ENCODE peak calls at places on chromosomes 2 and 18, in eight cellular contexts. B is heart right ventricle, W is SJSA1, G is GM23248, J is IMR-90, I is PC-9, C is suprapubic skin, O is thyroid gland. U is an unnamed sample.

GRCh38 chr2:14016289-14016955 is 616.1 kb upstream of the LRATD1 start:
- DNase-seq in B (no peak), W (no peak), G (no peak), J (no peak), I (no peak), C (no peak), O (no peak), U (no peak)

GRCh38 chr2:52145005-52145404 is 1113.1 kb upstream of the NRXN1 start:
- DNase-seq in B (no peak), W (no peak), G (no peak), J (peak; percentile 47), I (no peak), C (no peak), O (no peak), U (no peak)

GRCh38 chr2:105256431-105257047 is 15.0 kb downstream of the GPR45 start:
- DNase-seq in B (no peak), W (no peak), G (no peak), J (no peak), I (no peak), C (no peak), O (no peak), U (no peak)

GRCh38 chr18:68456985-68457384 is 257.9 kb downstream of the TMX3 start:
- DNase-seq in B (no peak), W (no peak), G (no peak), J (peak; percentile 50), I (no peak), C (no peak), O (no peak), U (no peak)

GRCh38 chr18:61549411-61549810 is 216.2 kb downstream of the CDH20 start:
- DNase-seq in B (no peak), W (no peak), G (no peak), J (no peak), I (no peak), C (no peak), O (no peak), U (no peak)

GRCh38 chr2:227460079-227460485 is 11.9 kb upstream of the AGFG1 start:
- DNase-seq in B (no peak), W (peak; percentile 67), G (peak; percentile 58), J (peak; percentile 65), I (no peak), C (no peak), O (no peak), U (no peak)

GRCh38 chr2:62038980-62039771 is 133.7 kb downstream of the COMMD1 start:
- DNase-seq in B (no peak), W (no peak), G (peak; percentile 50), J (peak; percentile 55), I (no peak), C (no peak), O (no peak), U (no peak)

GRCh38 chr18:78605255-78605654 is 374.4 kb upstream of the SALL3 start:
- DNase-seq in B (no peak), W (no peak), G (no peak), J (no peak), I (no peak), C (no peak), O (no peak), U (no peak)

GRCh38 chr2:95272781-95273180 is 1.5 kb upstream of the PROM2 start:
- DNase-seq in B (no peak), W (peak; percentile 28), G (no peak), J (no peak), I (no peak), C (no peak), O (no peak), U (no peak)

GRCh38 chr18:73944715-73945114 is 202.9 kb downstream of the FBXO15 start:
- DNase-seq in B (no peak), W (no peak), G (no peak), J (no peak), I (no peak), C (no peak), O (no peak), U (no peak)

GRCh38 chr2:236237468-236238190 is 26.6 kb downstream of the ASB18 start:
- DNase-seq in B (peak; percentile 28), W (peak; percentile 45), G (no peak), J (no peak), I (no peak), C (peak; percentile 72), O (no peak), U (no peak)
- H3K4me3 ChIP-seq in B (peak overlapping the region; percentile 11), W (no peak overlapping the region), G (no peak overlapping the region), J (no peak overlapping the region), I (no peak overlapping the region), C (peak overlapping the region; percentile 22), O (no peak overlapping the region), U (no peak overlapping the region)

DNA sequence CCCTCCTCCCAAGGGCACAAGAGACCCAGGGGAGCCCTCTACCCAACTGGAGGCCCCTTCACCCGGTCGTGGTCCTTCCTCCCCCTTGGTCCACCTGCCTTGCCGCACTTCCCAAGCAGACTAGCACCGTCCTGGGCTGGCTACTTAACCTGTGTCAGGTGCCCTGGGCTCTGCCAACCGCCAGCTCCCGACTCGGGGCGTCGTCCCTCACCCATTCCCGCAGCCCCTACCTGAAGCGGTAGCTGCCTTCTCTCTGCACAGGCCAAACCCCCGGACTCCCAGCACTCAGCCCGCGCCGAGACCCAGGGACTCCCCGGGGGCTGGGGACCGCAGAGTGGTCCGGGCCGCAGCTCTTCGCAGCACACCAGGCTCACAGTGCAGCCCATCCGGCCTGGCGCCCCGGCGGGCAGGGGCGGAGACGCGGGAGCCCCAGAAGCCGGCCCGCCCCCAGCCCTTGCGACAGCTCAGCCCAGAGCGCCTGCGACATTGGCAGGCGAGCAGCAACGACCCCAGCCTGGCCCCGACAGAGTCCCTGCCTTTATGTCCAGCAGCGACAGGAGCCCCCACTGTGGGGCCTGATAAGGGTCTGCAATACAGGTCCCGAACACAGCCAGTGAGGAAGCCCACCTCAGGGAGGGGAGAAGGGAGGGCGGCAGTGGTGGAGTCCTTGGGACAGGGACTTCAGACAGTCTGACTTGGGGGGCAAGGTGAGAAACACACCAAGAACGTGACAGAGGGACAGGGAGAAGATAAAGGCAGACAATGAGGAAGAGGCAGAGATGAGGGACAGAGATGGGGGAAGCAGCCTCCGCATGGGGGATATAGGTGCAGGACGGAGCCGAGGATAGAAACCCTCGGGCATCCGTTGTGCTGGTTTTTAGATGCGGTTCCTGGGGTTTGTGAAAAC is 31.0 kb upstream of the TNS1 start:
- DNase-seq in B (no peak), W (no peak), G (no peak), J (no peak), I (no peak), C (peak; percentile 79), O (no peak), U (no peak)
- H3K4me3 ChIP-seq in B (peak overlapping the region; percentile 33), W (no peak overlapping the region), G (no peak overlapping the region), J (no peak overlapping the region), I (no peak overlapping the region), C (no peak overlapping the region), O (no peak overlapping the region), U (no peak overlapping the region)

GRCh38 chr2:118843492-118844132 is 3.8 kb downstream of the EN1 start:
- DNase-seq in B (no peak), W (no peak), G (no peak), J (no peak), I (no peak), C (no peak), O (no peak), U (no peak)

GRCh38 chr2:118844261-118845004 is 3.0 kb downstream of the EN1 start:
- DNase-seq in B (no peak), W (no peak), G (peak; percentile 71), J (no peak), I (no peak), C (no peak), O (no peak), U (no peak)

GRCh38 chr2:118846667-118847446 is 591 bp downstream of the EN1 start:
- DNase-seq in B (no peak), W (no peak), G (peak; percentile 83), J (no peak), I (no peak), C (no peak), O (no peak), U (no peak)

GRCh38 chr2:118845843-118846666 is 1.4 kb downstream of the EN1 start:
- DNase-seq in B (no peak), W (no peak), G (peak; percentile 77), J (no peak), I (no peak), C (peak; percentile 75), O (no peak), U (no peak)

DNA sequence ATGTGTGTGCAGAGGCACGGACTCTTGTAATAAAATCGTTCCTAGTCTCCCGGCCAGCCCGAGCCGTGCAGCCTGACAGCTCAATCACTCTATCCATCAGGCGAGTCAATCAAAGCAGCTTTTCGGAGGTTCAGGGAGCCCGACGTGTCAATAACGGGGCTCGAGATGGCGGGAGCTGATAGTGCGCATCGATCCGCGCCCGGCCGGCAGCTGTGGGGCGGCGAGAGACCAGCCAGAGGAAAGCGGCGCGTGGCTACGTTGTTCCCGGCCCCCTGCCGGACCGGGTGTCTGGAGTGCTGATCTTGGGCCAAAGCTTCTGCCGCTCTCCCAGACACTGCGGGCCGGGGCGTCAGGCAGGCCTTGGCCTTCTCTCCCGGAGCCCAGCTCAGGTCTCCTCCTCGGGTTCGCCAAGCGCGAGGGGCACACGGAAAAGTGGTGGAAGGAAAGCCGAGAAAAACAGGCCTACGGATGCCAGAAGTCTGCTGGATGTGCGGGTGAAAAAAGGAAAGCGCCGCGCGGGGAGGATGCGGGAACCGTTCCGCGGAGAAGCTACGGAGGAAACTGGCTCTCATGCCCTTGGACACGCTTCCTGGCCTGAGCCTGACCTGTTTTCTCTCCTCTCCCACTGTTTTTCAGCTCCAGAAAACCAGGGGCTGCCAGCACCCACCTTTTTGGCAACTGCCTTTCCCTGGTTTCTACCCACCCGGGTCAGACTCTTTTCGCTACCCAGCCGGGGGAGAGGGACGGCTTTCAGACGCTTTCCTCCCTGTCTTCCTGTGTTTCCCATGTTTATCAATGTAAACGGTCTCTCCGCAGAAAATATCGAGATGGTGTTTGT is 2.2 kb downstream of the EN1 start:
- DNase-seq in B (no peak), W (no peak), G (peak; percentile 76), J (no peak), I (no peak), C (peak; percentile 67), O (no peak), U (no peak)
- H3K4me3 ChIP-seq in B (no peak overlapping the region), W (peak overlapping the region; percentile 80), G (peak overlapping the region; percentile 86), J (no peak overlapping the region), I (no peak overlapping the region), C (peak overlapping the region; percentile 72), O (no peak overlapping the region), U (no peak overlapping the region)

GRCh38 chr2:25561136-25561850 is 112.1 kb downstream of the DTNB start:
- DNase-seq in B (no peak), W (no peak), G (no peak), J (no peak), I (no peak), C (no peak), O (no peak), U (no peak)

GRCh38 chr2:25558262-25558661 is 115.1 kb downstream of the DTNB start:
- DNase-seq in B (no peak), W (no peak), G (peak; percentile 93), J (peak; percentile 85), I (no peak), C (no peak), O (no peak), U (no peak)

GRCh38 chr2:25559148-25559547 is 114.2 kb downstream of the DTNB start:
- DNase-seq in B (no peak), W (no peak), G (no peak), J (no peak), I (no peak), C (no peak), O (no peak), U (no peak)

GRCh38 chr2:25552343-25552742 is 121.0 kb downstream of the DTNB start:
- DNase-seq in B (no peak), W (no peak), G (no peak), J (no peak), I (no peak), C (no peak), O (no peak), U (no peak)

GRCh38 chr2:25557179-25558036 is 116.0 kb downstream of the DTNB start:
- DNase-seq in B (no peak), W (no peak), G (no peak), J (no peak), I (no peak), C (no peak), O (peak; percentile 30), U (no peak)
- H3K4me3 ChIP-seq in B (no peak overlapping the region), W (no peak overlapping the region), G (no peak overlapping the region), J (no peak overlapping the region), I (no peak overlapping the region), C (no peak overlapping the region), O (no peak overlapping the region), U (no peak overlapping the region)